ENCODE peak calls at places on chromosome 20, in five cellular contexts. M is brain microvascular endothelial cell, C is adrenal gland, K is HL-60, N is WERI-Rb-1. L is an unnamed sample.

GRCh38 chr20:50153153-50153499 is 397 bp downstream of the PEDS1 start:
- DNase-seq in K (no peak), C (no peak), M (no peak), N (no peak), L (no peak)

GRCh38 chr20:35326021-35326731 is 34.0 kb upstream of the FAM83C start:
- DNase-seq in N (no peak), M (no peak), K (no peak), C (no peak), L (no peak)

GRCh38 chr20:23211164-23211563 is 125.0 kb upstream of the CD93 start:
- DNase-seq in K (no peak), N (no peak), M (no peak), C (no peak), L (no peak)

GRCh38 chr20:5938456-5939029 is 11.8 kb downstream of the TRMT6 start:
- DNase-seq in M (no peak), N (no peak), C (no peak), K (no peak), L (no peak)

GRCh38 chr20:7843613-7844012 is 96.6 kb downstream of the HAO1 start:
- DNase-seq in N (no peak), C (no peak), M (no peak), K (no peak), L (no peak)

GRCh38 chr20:13838664-13839063 is 53.8 kb downstream of the NDUFAF5 start:
- DNase-seq in N (no peak), M (no peak), C (no peak), K (no peak), L (no peak)

GRCh38 chr20:36350439-36350838 is 44.3 kb downstream of the DLGAP4 start:
- DNase-seq in M (no peak), N (no peak), C (no peak), K (no peak), L (no peak)

GRCh38 chr20:44017905-44018683 is 103.4 kb downstream of the TOX2 start:
- DNase-seq in M (peak; percentile 62), N (no peak), C (peak; percentile 39), K (no peak), L (peak; percentile 48)

GRCh38 chr20:12594410-12595130 is 414.2 kb upstream of the SPTLC3 start:
- DNase-seq in N (no peak), M (peak; percentile 4), K (no peak), C (no peak), L (no peak)

GRCh38 chr20:5650191-5650691 is 100.0 kb upstream of the SHLD1 start:
- DNase-seq in M (no peak), K (no peak), C (no peak), N (no peak), L (no peak)

GRCh38 chr20:20454850-20455627 is 87.1 kb downstream of the INSM1 start:
- DNase-seq in K (no peak), N (peak; percentile 93), C (no peak), M (no peak), L (no peak)

GRCh38 chr20:1417790-1418189 is 24.9 kb upstream of the FKBP1A start:
- DNase-seq in M (no peak), K (no peak), N (no peak), C (no peak), L (no peak)

GRCh38 chr20:48175261-48175660 is 390.0 kb upstream of the SULF2 start:
- DNase-seq in C (no peak), K (no peak), M (no peak), N (no peak), L (no peak)

GRCh38 chr20:61644387-61645076 is 392.5 kb downstream of the CDH4 start:
- DNase-seq in K (no peak), N (no peak), C (no peak), M (no peak), L (no peak)

GRCh38 chr20:47191074-47191673 is 165.3 kb downstream of the ZMYND8 start:
- DNase-seq in C (no peak), N (no peak), K (no peak), M (no peak), L (no peak)

GRCh38 chr20:48260370-48260769 is 475.1 kb upstream of the SULF2 start:
- DNase-seq in N (peak; percentile 73), C (no peak), K (no peak), M (no peak), L (no peak)

GRCh38 chr20:59462249-59462648 is 142.1 kb upstream of the PHACTR3 start:
- DNase-seq in N (no peak), M (no peak), C (no peak), K (no peak), L (no peak)

GRCh38 chr20:2509794-2510193 is 1.1 kb upstream of the ZNF343 start:
- DNase-seq in K (no peak), N (no peak), M (no peak), C (no peak), L (no peak)

GRCh38 chr20:51412333-51412761 is 130.2 kb downstream of the NFATC2 start:
- DNase-seq in C (no peak), M (peak; percentile 53), N (no peak), K (no peak), L (no peak)

DNA sequence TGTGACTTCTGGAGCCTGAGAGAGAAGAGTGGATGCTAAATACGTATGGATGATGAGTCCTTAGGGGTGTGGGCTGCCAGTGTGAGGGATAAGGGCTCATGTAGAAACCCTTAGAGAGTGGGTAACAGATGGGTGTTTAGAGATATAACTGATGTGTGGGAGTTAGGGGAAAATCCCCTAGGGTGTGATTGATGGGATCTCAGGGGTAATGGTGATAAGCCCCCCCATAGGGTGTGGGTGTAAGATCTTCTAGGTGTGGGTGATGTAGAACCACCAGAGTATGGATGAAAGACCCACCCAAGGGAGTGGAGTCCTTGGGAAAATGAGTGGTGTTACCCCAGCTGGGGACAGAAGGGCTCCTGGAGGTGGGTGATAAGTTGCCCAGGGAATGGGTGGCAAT is 26.3 kb downstream of the SLC12A5 start:
- DNase-seq in N (no peak), K (no peak), M (no peak), C (no peak), L (no peak)
- TF ChIP-seq CTCF in N (no peak), K (no peak), M (no peak), C (no peak), L (no peak)

GRCh38 chr20:57576002-57576401 is 15.1 kb downstream of the PCK1 start:
- DNase-seq in C (no peak), M (no peak), K (no peak), N (no peak), L (no peak)

GRCh38 chr20:57573176-57573575 is 12.3 kb downstream of the PCK1 start:
- DNase-seq in K (no peak), M (no peak), C (no peak), N (no peak), L (no peak)

GRCh38 chr20:57574954-57575353 is 14.0 kb downstream of the PCK1 start:
- DNase-seq in N (no peak), K (no peak), C (no peak), M (no peak), L (no peak)

GRCh38 chr20:57570898-57571297 is 10.0 kb downstream of the PCK1 start:
- DNase-seq in M (no peak), C (no peak), K (no peak), N (no peak), L (no peak)

DNA sequence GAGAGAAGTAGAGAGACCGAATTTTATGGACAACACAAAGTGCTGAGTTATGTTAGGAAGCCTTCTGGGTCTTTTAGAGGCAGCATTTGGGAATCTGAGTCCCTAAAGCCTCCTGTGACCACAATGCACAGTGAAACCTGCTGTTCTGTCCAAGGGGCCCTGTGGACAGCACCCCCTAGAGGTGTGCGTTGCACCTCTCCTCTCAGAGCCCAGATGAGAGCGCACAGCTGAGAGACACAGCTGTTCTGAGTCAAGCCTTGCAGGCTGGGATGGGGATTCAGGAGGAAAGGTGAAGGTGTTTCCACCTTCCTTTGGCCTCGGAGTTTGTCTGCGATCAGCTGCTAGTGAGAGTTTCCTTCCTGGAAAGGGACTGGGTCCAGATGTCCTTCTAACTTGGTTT is 13.0 kb downstream of the PCK1 start:
- DNase-seq in K (no peak), C (no peak), M (no peak), N (no peak), L (no peak)
- TF ChIP-seq CTCF in K (no peak), C (no peak), M (peak; percentile 25), N (peak; percentile 54), L (peak; percentile 21)

GRCh38 chr20:45095753-45096371 is 5.1 kb downstream of the KCNS1 start:
- DNase-seq in M (peak; percentile 57), C (peak; percentile 64), K (peak; percentile 64), N (peak; percentile 32), L (no peak)

GRCh38 chr20:45097485-45098095 is 3.3 kb downstream of the KCNS1 start:
- DNase-seq in N (no peak), K (peak; percentile 75), C (no peak), M (no peak), L (no peak)

GRCh38 chr20:45096781-45097180 is 4.1 kb downstream of the KCNS1 start:
- DNase-seq in M (no peak), C (no peak), N (no peak), K (no peak), L (no peak)

GRCh38 chr20:45100563-45101245 is at the start of gene KCNS1:
- DNase-seq in K (peak; percentile 34), M (peak; percentile 9), N (peak; percentile 28), C (no peak), L (no peak)

GRCh38 chr20:45098096-45098773 is 2.7 kb downstream of the KCNS1 start:
- DNase-seq in M (peak; percentile 14), K (no peak), C (peak; percentile 42), N (peak; percentile 55), L (no peak)
- TF ChIP-seq CTCF in M (peak; percentile 48), K (no peak), C (no peak), N (peak; percentile 46), L (no peak)

GRCh38 chr20:53394433-53394832 is 199.2 kb downstream of the ZNF217 start:
- DNase-seq in K (no peak), N (no peak), M (no peak), C (no peak), L (no peak)

GRCh38 chr20:53387983-53388675 is 205.5 kb downstream of the ZNF217 start:
- DNase-seq in M (no peak), N (no peak), K (no peak), C (no peak), L (no peak)

GRCh38 chr20:53389516-53389915 is 204.1 kb downstream of the ZNF217 start:
- DNase-seq in C (no peak), N (no peak), M (no peak), K (peak; percentile 6), L (no peak)

GRCh38 chr20:53386186-53386681 is 207.4 kb downstream of the ZNF217 start:
- DNase-seq in M (no peak), N (no peak), C (no peak), K (no peak), L (no peak)

DNA sequence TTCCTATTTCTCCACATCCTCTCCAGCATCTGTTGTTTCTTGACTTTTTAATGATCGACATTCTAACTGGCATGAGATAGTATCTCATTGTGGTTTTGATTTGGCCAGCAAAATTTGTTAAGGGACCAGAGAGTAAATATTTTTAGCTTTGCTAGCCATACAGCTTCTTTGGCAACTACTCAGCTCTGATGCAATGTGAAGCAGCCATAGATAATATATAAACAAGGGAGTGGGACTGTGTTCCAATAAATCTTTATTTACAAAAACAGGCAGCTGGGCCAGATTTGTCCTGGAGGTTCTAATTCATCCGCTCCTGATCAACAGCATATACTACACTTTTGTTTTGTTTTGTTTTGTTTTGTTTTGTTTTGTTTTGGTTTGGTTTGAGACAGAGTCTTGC is 202.9 kb downstream of the ZNF217 start:
- DNase-seq in M (no peak), N (no peak), C (no peak), K (no peak), L (no peak)
- TF ChIP-seq CTCF in M (no peak), N (no peak), C (no peak), K (no peak), L (no peak)

L was measured in mesothelial cell of epicardium.